ENCODE peak calls at places on chromosome 6, in six cellular contexts. O, L, T, S, P and F are unnamed samples.

GRCh38 chr6:62652692-62653328 is 366.8 kb upstream of the KHDRBS2 start:
- DNase-seq in S (peak), O (peak), P (no peak), L (peak), T (no peak), F (no peak)

GRCh38 chr6:119541132-119541905 is 191.8 kb upstream of the MAN1A1 start:
- DNase-seq in O (peak), P (peak), T (no peak), L (peak), S (no peak), F (peak)

GRCh38 chr6:137417411-137417810 is 76.8 kb downstream of the OLIG3 start:
- DNase-seq in P (no peak), S (no peak), O (no peak), T (no peak), L (peak), F (peak)

GRCh38 chr6:64012351-64013060 is 376.9 kb downstream of the PHF3 start:
- DNase-seq in P (peak), T (no peak), L (peak), O (no peak), S (peak), F (peak)

GRCh38 chr6:1094306-1094705 is 217.6 kb upstream of the FOXQ1 start:
- DNase-seq in O (no peak), P (peak), L (peak), S (no peak), T (no peak), F (no peak)

GRCh38 chr6:152355166-152355565 is 282.0 kb downstream of the SYNE1 start:
- DNase-seq in S (no peak), L (no peak), T (no peak), P (no peak), O (no peak), F (no peak)

GRCh38 chr6:40640591-40641293 is 53.6 kb upstream of the LRFN2 start:
- DNase-seq in O (no peak), L (no peak), P (no peak), T (no peak), S (no peak), F (no peak)

GRCh38 chr6:76984572-76984971 is 478.7 kb downstream of the HTR1B start:
- DNase-seq in S (no peak), O (no peak), T (no peak), L (no peak), P (no peak), F (peak)

GRCh38 chr6:74073429-74073828 is 377.4 kb downstream of the CD109 start:
- DNase-seq in P (no peak), T (no peak), S (no peak), L (peak), O (peak), F (peak)

GRCh38 chr6:133057352-133057751 is 183.8 kb upstream of the EYA4 start:
- DNase-seq in O (no peak), S (no peak), P (no peak), L (no peak), T (no peak), F (no peak)

GRCh38 chr6:5401845-5402738 is 140.8 kb downstream of the FARS2 start:
- DNase-seq in P (no peak), L (peak), O (peak), S (no peak), T (no peak), F (peak)

GRCh38 chr6:63236398-63236817 is 25.1 kb downstream of the FKBP1C start:
- DNase-seq in P (no peak), T (no peak), O (no peak), S (no peak), L (no peak), F (no peak)

GRCh38 chr6:170224694-170225660 is 65.9 kb downstream of the DLL1 start:
- DNase-seq in P (no peak), S (no peak), L (peak), T (no peak), O (no peak), F (peak)

GRCh38 chr6:148140772-148141557 is 201.7 kb upstream of the SASH1 start:
- DNase-seq in O (no peak), T (no peak), L (peak), S (no peak), P (no peak), F (peak)

GRCh38 chr6:80547827-80548226 is 441.4 kb downstream of the BCKDHB start:
- DNase-seq in T (no peak), S (no peak), L (peak), P (peak), O (no peak), F (peak)

GRCh38 chr6:146997062-146997461 is 207.2 kb upstream of the STXBP5 start:
- DNase-seq in O (no peak), L (peak), S (no peak), P (peak), T (no peak), F (peak)

GRCh38 chr6:54307412-54308036 is 717 bp upstream of the TINAG start:
- DNase-seq in L (no peak), O (no peak), T (no peak), S (no peak), P (no peak), F (peak)

GRCh38 chr6:56087421-56087820 is 160.0 kb downstream of the COL21A1 start:
- DNase-seq in P (no peak), T (no peak), O (no peak), S (no peak), L (no peak), F (no peak)

GRCh38 chr6:139891471-139891870 is 517.0 kb upstream of the CITED2 start:
- DNase-seq in P (peak), S (no peak), O (no peak), L (peak), T (no peak), F (peak)

GRCh38 chr6:16694789-16695188 is 66.5 kb downstream of the ATXN1 start:
- DNase-seq in T (no peak), S (no peak), O (no peak), L (no peak), P (no peak), F (no peak)

GRCh38 chr6:16698988-16699868 is 62.0 kb downstream of the ATXN1 start:
- DNase-seq in L (no peak), P (no peak), S (no peak), O (no peak), T (peak), F (peak)

GRCh38 chr6:16700202-16700997 is 60.9 kb downstream of the ATXN1 start:
- DNase-seq in O (no peak), L (no peak), T (peak), S (no peak), P (no peak), F (no peak)

GRCh38 chr6:16697437-16698162 is 63.7 kb downstream of the ATXN1 start:
- DNase-seq in L (no peak), P (no peak), T (no peak), O (no peak), S (no peak), F (no peak)

GRCh38 chr6:16698163-16698533 is 63.1 kb downstream of the ATXN1 start:
- DNase-seq in L (no peak), P (no peak), O (no peak), T (no peak), S (no peak), F (peak)
- H3K4me3 ChIP-seq in L (no peak), P (no peak), O (no peak), T (peak), S (no peak), F (no peak)

DNA sequence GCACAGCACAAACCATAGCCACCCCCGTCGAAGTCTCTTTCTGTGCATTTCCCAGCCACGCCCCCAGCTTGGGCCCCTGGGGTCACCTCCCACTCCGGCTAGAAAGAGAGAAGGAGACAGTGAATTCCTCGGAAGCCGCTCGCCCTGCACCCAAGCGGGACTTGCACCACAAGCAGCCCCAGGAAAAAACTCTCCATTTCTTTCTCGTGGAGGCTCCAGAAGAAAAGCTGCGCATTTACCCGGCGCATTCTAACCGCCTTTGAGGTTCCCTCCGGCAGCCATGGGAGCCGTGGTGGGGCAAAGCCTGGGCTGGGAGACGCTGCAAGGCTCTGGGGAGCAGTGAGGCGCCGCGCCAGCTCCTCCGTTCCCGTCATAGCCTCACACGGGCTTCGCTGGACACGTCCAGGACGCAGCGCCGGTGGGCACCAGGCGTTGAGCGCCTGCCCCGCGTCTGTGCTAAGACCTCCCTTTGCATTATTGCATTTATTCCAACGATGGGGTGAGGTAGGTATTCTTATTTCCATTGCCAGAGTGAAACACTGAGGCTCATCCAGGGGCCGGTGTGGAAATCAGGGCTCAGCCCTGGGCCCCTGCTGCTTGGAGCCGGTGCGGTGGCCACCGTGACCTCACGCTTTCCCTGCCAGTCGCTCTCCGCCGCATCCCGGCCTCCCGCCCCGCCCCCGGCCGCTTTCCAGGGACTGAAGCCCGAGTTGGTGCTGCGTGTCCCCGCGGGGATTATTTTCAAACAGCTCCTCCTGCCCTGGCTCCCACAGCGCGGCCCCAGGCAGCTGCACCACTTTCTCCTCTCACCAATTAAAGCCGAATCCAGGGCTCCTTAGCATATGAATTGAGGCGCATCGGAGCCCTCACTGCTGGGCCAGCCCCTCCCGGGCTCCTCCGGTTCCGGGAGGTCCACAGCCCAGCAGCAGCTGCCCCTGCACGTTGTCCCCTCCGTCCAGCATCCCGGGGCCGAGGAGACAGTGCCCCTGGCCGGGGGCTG is 148.3 kb upstream of the AFDN start:
- DNase-seq in O (no peak), L (no peak), P (no peak), S (no peak), T (no peak), F (no peak)
- H3K4me3 ChIP-seq in O (no peak), L (peak), P (no peak), S (peak), T (no peak), F (no peak)

GRCh38 chr6:130395164-130395563 is 29.3 kb downstream of the TMEM200A start:
- DNase-seq in L (no peak), T (no peak), O (no peak), S (no peak), P (no peak), F (no peak)

GRCh38 chr6:130394238-130394637 is 28.4 kb downstream of the TMEM200A start:
- DNase-seq in L (no peak), S (no peak), P (no peak), T (no peak), O (no peak), F (no peak)

GRCh38 chr6:130393306-130393705 is 27.5 kb downstream of the TMEM200A start:
- DNase-seq in S (no peak), L (no peak), T (no peak), O (no peak), P (no peak), F (no peak)

GRCh38 chr6:130390890-130391289 is 25.1 kb downstream of the TMEM200A start:
- DNase-seq in L (no peak), S (no peak), P (no peak), T (no peak), O (no peak), F (no peak)

GRCh38 chr6:130396722-130397121 is 30.9 kb downstream of the TMEM200A start:
- DNase-seq in L (peak), O (no peak), S (no peak), P (no peak), T (no peak), F (no peak)
- H3K4me3 ChIP-seq in L (peak), O (no peak), S (no peak), P (peak), T (peak), F (no peak)

GRCh38 chr6:138500045-138500665 is 861 bp upstream of the NHSL1 start:
- DNase-seq in O (no peak), S (no peak), T (no peak), P (no peak), L (no peak), F (no peak)

GRCh38 chr6:138499303-138499991 is at the start of gene NHSL1:
- DNase-seq in T (no peak), S (no peak), O (no peak), L (no peak), P (no peak), F (peak)

GRCh38 chr6:138502546-138502945 is 3.3 kb upstream of the NHSL1 start:
- DNase-seq in T (no peak), S (no peak), L (no peak), O (no peak), P (no peak), F (no peak)

GRCh38 chr6:138500867-138501446 is 1.7 kb upstream of the NHSL1 start:
- DNase-seq in L (no peak), S (no peak), P (no peak), O (no peak), T (no peak), F (no peak)

GRCh38 chr6:138498575-138499302 is 555 bp downstream of the NHSL1 start:
- DNase-seq in O (no peak), P (no peak), S (no peak), T (no peak), L (no peak), F (peak)
- H3K4me3 ChIP-seq in O (no peak), P (no peak), S (no peak), T (no peak), L (peak), F (peak)

DNA sequence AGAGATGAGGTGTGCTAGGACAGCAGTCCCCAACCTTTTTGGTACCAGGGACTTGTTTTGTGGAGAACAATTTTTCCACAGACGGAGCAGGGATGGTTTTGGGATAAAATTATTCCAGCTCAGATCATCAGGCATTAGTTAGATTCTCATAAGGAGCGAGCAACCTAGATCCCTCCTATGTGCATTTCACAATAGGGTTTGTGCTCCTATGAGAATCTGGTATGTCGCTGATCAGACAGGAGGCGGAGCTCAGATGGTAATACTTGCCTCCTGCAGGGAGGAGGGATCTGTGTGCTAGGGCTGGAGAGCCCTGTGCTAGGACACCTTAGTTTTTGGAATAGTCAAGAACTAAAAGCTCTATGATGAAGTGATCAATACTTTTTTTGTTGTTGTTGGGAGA is 2.5 kb downstream of the SMIM13 start:
- DNase-seq in O (peak), P (no peak), T (no peak), S (no peak), L (peak), F (peak)
- H3K4me3 ChIP-seq in O (peak), P (peak), T (no peak), S (no peak), L (peak), F (no peak)

GRCh38 chr6:128188678-128189077 is 287.8 kb upstream of the THEMIS start:
- DNase-seq in O (no peak), T (no peak), S (no peak), P (no peak), L (no peak), F (no peak)

DNA sequence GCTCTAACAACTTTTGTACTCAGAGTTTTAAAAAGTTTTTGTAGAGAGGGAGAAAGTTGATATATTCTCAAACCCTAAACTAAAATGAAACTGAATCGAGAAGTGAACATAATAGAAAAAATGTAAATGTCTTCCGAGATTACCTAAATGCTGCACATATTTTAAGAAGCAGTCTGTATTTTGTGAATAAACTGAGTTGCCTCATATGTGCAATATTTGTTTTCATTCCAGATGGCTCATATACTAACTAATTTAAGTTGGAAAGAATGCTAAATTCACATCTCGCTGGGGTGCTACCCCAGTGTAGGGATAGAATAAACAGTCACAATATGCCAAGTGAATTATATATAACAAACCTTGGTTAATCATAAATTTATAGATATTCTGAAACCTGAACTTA is 285.9 kb upstream of the THEMIS start:
- DNase-seq in P (no peak), L (peak), T (no peak), O (no peak), S (no peak), F (no peak)
- H3K4me3 ChIP-seq in P (peak), L (no peak), T (no peak), O (no peak), S (no peak), F (no peak)

GRCh38 chr6:26493258-26493657 is 6.8 kb upstream of the BTN1A1 start:
- DNase-seq in L (no peak), T (no peak), S (no peak), P (no peak), O (no peak), F (no peak)

GRCh38 chr6:26494117-26494516 is 6.0 kb upstream of the BTN1A1 start:
- DNase-seq in O (no peak), S (no peak), L (no peak), P (no peak), T (no peak), F (no peak)

GRCh38 chr6:26501482-26501986 is 1.4 kb downstream of the BTN1A1 start:
- DNase-seq in S (no peak), O (no peak), L (peak), T (peak), P (no peak), F (no peak)

GRCh38 chr6:26500102-26500501 is at the start of gene BTN1A1:
- DNase-seq in L (no peak), O (no peak), S (no peak), P (no peak), T (no peak), F (no peak)

DNA sequence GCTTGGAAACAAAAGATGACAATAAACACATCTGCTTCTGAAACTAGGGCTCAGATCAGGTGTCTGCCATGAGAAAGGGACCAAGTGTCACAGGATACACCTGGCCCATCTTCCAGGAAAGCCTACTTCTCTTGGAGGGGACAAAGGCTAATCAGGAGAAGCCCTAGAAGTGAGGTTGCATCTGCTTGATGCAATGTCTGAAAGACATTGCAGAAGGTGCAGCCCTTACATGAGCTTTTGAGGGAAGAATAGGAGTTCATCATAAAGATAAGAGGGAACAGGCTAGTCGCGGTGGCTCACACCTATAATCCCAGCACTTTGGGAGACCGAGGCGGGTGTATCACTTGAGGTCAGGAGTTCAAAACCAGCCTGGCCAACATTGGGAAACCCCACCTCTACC is 2.5 kb upstream of the BTN1A1 start:
- DNase-seq in O (no peak), L (no peak), P (no peak), S (no peak), T (no peak), F (no peak)
- H3K4me3 ChIP-seq in O (no peak), L (no peak), P (no peak), S (no peak), T (no peak), F (no peak)

GRCh38 chr6:30317913-30318589 is 8.7 kb upstream of the TRIM39 start:
- DNase-seq in T (no peak), O (no peak), S (no peak), P (no peak), L (no peak), F (no peak)
- H3K4me3 ChIP-seq in T (no peak), O (no peak), S (no peak), P (no peak), L (no peak), F (no peak)

DNA sequence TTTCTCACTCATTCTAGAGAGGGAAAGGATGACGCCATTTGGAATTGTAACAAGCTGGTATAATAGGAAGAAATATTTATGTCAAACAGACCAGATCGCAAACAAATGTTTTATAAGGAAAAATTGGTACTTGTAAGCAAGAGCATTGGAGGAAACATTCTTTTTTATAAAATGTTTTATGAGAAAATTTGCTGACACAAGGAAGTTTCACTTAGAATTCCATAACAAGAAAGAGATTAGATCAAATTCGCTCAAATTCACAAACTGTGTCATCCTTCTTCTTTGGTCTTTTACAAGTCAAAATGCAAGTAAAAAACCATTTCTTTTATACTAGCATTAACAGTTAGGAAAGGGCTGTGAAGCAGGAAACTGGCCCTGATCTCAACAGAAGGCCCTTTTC is 179.9 kb downstream of the TRDN start:
- DNase-seq in T (no peak), L (no peak), P (no peak), O (no peak), S (no peak), F (no peak)
- H3K4me3 ChIP-seq in T (no peak), L (no peak), P (no peak), O (no peak), S (no peak), F (no peak)